ENCODE peak calls at places on chromosome 17, in four cellular contexts. B is NCI-H460, L is ascending aorta, J is globus pallidus. M is an unnamed sample.

GRCh38 chr17:82866521-82867214 is 26.8 kb upstream of the ZNF750 start:
- DNase-seq in B (no peak), L (no peak), J (no peak), M (peak; percentile 94)

GRCh38 chr17:29577009-29577777 is 8.7 kb downstream of the TP53I13 start:
- DNase-seq in B (no peak), L (peak; percentile 54), J (peak; percentile 8), M (no peak)

GRCh38 chr17:81342700-81343070 is 47.6 kb upstream of the SLC38A10 start:
- DNase-seq in B (no peak), L (no peak), J (no peak), M (no peak)

GRCh38 chr17:56325561-56325960 is 172.3 kb downstream of the ANKFN1 start:
- DNase-seq in B (no peak), L (no peak), J (no peak), M (no peak)

GRCh38 chr17:80969030-80969673 is 22.5 kb upstream of the CHMP6 start:
- DNase-seq in B (no peak), L (no peak), J (no peak), M (no peak)

GRCh38 chr17:79619196-79619595 is 8.3 kb upstream of the RBFOX3 start:
- DNase-seq in B (no peak), L (peak; percentile 30), J (no peak), M (no peak)

GRCh38 chr17:41919165-41919817 is 540 bp upstream of the ACLY start:
- DNase-seq in B (no peak), L (no peak), J (no peak), M (no peak)

GRCh38 chr17:7951143-7951792 is 19.3 kb downstream of the CNTROB start:
- DNase-seq in B (no peak), L (no peak), J (no peak), M (no peak)

GRCh38 chr17:12050646-12051225 is 30.1 kb downstream of the MAP2K4 start:
- DNase-seq in B (no peak), L (no peak), J (no peak), M (no peak)

GRCh38 chr17:37107406-37108083 is 158.8 kb downstream of the AATF start:
- DNase-seq in B (no peak), L (no peak), J (peak; percentile 66), M (peak; percentile 41)

GRCh38 chr17:67689534-67690177 is 28.1 kb upstream of the NOL11 start:
- DNase-seq in B (peak; percentile 56), L (peak; percentile 66), J (peak; percentile 57), M (peak; percentile 66)

GRCh38 chr17:71024172-71024571 is 854.8 kb downstream of the KCNJ2 start:
- DNase-seq in B (no peak), L (no peak), J (no peak), M (peak; percentile 7)

GRCh38 chr17:79849953-79850352 is 10.7 kb upstream of the CBX4 start:
- DNase-seq in B (no peak), L (no peak), J (no peak), M (no peak)